ENCODE peak calls at places on chromosomes 16 and 17, in seven cellular contexts. D is GM13976; V is GM13977; S is stomach; H is fibroblast of pulmonary artery; F is activated CD8-positive, alpha-beta T cell treated with anti-CD3 and anti-CD28 coated beads for 36 hours; P is astrocyte of the spinal cord. Z is an unnamed sample.

GRCh38 chr16:2167081-2167638 is 11.6 kb downstream of the TRAF7 start:
- DNase-seq in D (no peak), H (no peak), S (no peak), P (no peak), V (no peak), F (no peak), Z (no peak)

GRCh38 chr17:80805032-80805751 is 186.4 kb upstream of the CHMP6 start:
- DNase-seq in D (no peak), P (no peak), H (no peak), S (no peak), V (no peak), F (no peak), Z (no peak)

GRCh38 chr16:16041196-16041892 is 91.9 kb downstream of the ABCC1 start:
- DNase-seq in P (no peak), S (peak; percentile 56), F (no peak), V (no peak), H (no peak), D (no peak), Z (no peak)

GRCh38 chr17:79479876-79480275 is 131.0 kb downstream of the RBFOX3 start:
- DNase-seq in D (no peak), S (no peak), H (no peak), P (no peak), F (no peak), V (no peak), Z (no peak)

GRCh38 chr16:5024632-5025031 is 9.1 kb downstream of the NAGPA start:
- DNase-seq in S (peak; percentile 73), D (peak; percentile 39), H (peak; percentile 24), P (peak; percentile 8), F (no peak), V (no peak), Z (no peak)

GRCh38 chr17:51260960-51261958 is 913 bp downstream of the UTP18 start:
- DNase-seq in S (peak; percentile 74), V (peak; percentile 79), P (no peak), F (peak; percentile 77), D (peak; percentile 82), H (peak; percentile 27), Z (peak; percentile 84)

GRCh38 chr17:65092262-65092661 is 35.7 kb upstream of the GNA13 start:
- DNase-seq in F (no peak), D (no peak), H (no peak), S (no peak), P (no peak), V (no peak), Z (no peak)

GRCh38 chr17:33651631-33652030 is 358.5 kb upstream of the ASIC2 start:
- DNase-seq in F (no peak), S (no peak), H (peak; percentile 14), D (no peak), V (no peak), P (no peak), Z (no peak)

GRCh38 chr16:29029168-29029994 is 44.5 kb downstream of the LAT start:
- DNase-seq in V (peak; percentile 64), S (no peak), F (peak; percentile 98), P (peak; percentile 94), D (peak; percentile 72), H (peak; percentile 95), Z (peak; percentile 56)

GRCh38 chr17:43814026-43814425 is 18.9 kb downstream of the MPP3 start:
- DNase-seq in S (no peak), F (no peak), P (no peak), V (no peak), D (no peak), H (no peak), Z (no peak)

GRCh38 chr16:51940183-51940582 is 606.8 kb downstream of the TOX3 start:
- DNase-seq in F (no peak), D (no peak), P (no peak), S (no peak), H (no peak), V (no peak), Z (no peak)

GRCh38 chr17:82384051-82384729 is 12.6 kb downstream of the UTS2R start:
- DNase-seq in V (no peak), F (no peak), S (no peak), P (no peak), H (no peak), D (no peak), Z (no peak)

GRCh38 chr17:20127660-20128413 is 118.7 kb downstream of the SPECC1 start:
- DNase-seq in F (no peak), V (no peak), S (no peak), H (peak; percentile 11), P (no peak), D (no peak), Z (no peak)

GRCh38 chr17:70184770-70185169 is 15.4 kb downstream of the KCNJ2 start:
- DNase-seq in P (peak; percentile 65), F (no peak), D (no peak), V (no peak), S (no peak), H (peak; percentile 17), Z (no peak)

GRCh38 chr17:50904522-50905459 is 38.6 kb upstream of the TOB1 start:
- DNase-seq in S (peak; percentile 87), V (no peak), H (no peak), P (peak; percentile 59), F (no peak), D (no peak), Z (no peak)

GRCh38 chr17:48541574-48542113 is 3.3 kb downstream of the HOXB2 start:
- DNase-seq in S (no peak), F (peak; percentile 41), P (peak; percentile 77), D (no peak), V (peak; percentile 72), H (peak; percentile 75), Z (peak; percentile 78)

GRCh38 chr17:78665385-78665951 is 88.3 kb upstream of the DNAH17 start:
- DNase-seq in F (no peak), H (no peak), P (no peak), V (no peak), S (no peak), D (no peak), Z (no peak)

GRCh38 chr16:68450741-68451140 is 2.4 kb upstream of the SMPD3 start:
- DNase-seq in S (no peak), D (no peak), P (no peak), V (no peak), F (no peak), H (no peak), Z (no peak)

GRCh38 chr16:11136600-11136999 is 119.4 kb downstream of the SOCS1 start:
- DNase-seq in V (no peak), D (no peak), H (peak; percentile 43), F (no peak), S (no peak), P (peak; percentile 47), Z (no peak)

GRCh38 chr17:83192161-83192788 is 112.9 kb downstream of the METRNL start:
- DNase-seq in D (no peak), F (no peak), S (no peak), H (no peak), P (peak; percentile 54), V (no peak), Z (no peak)

GRCh38 chr16:11497851-11498289 is 88.8 kb downstream of the LITAF start:
- DNase-seq in H (peak; percentile 61), F (peak; percentile 26), D (no peak), P (peak; percentile 72), V (no peak), S (no peak), Z (no peak)

GRCh38 chr17:62070900-62071299 is 5.8 kb upstream of the MED13 start:
- DNase-seq in S (no peak), V (no peak), D (no peak), P (no peak), H (no peak), F (no peak), Z (no peak)

GRCh38 chr16:50774405-50774804 is 32.5 kb downstream of the CYLD start:
- DNase-seq in F (no peak), H (no peak), P (no peak), S (no peak), D (no peak), V (no peak), Z (no peak)

GRCh38 chr17:7215136-7215638 is 4.4 kb downstream of the DLG4 start:
- DNase-seq in S (peak; percentile 91), D (no peak), P (no peak), F (no peak), H (no peak), V (no peak), Z (no peak)

GRCh38 chr17:7214300-7215135 is 5.1 kb downstream of the DLG4 start:
- DNase-seq in S (peak; percentile 98), P (peak; percentile 98), H (peak; percentile 96), F (peak; percentile 100), V (peak; percentile 99), D (peak; percentile 98), Z (peak; percentile 98)

GRCh38 chr17:7215652-7216139 is 3.9 kb downstream of the DLG4 start:
- DNase-seq in D (no peak), H (no peak), V (no peak), P (no peak), F (peak; percentile 24), S (no peak), Z (no peak)

GRCh38 chr17:7211512-7212277 is 7.9 kb downstream of the DLG4 start:
- DNase-seq in H (no peak), S (no peak), D (no peak), F (no peak), P (no peak), V (no peak), Z (no peak)

GRCh38 chr17:7213895-7214299 is 5.7 kb downstream of the DLG4 start:
- DNase-seq in V (peak; percentile 74), P (peak; percentile 79), D (peak; percentile 64), F (no peak), H (peak; percentile 84), S (peak; percentile 71), Z (peak; percentile 70)
- TF ChIP-seq CTCF in V (peak; percentile 44), P (peak; percentile 60), D (peak; percentile 17), F (peak; percentile 45), H (peak; percentile 33), S (no peak), Z (peak; percentile 22)

DNA sequence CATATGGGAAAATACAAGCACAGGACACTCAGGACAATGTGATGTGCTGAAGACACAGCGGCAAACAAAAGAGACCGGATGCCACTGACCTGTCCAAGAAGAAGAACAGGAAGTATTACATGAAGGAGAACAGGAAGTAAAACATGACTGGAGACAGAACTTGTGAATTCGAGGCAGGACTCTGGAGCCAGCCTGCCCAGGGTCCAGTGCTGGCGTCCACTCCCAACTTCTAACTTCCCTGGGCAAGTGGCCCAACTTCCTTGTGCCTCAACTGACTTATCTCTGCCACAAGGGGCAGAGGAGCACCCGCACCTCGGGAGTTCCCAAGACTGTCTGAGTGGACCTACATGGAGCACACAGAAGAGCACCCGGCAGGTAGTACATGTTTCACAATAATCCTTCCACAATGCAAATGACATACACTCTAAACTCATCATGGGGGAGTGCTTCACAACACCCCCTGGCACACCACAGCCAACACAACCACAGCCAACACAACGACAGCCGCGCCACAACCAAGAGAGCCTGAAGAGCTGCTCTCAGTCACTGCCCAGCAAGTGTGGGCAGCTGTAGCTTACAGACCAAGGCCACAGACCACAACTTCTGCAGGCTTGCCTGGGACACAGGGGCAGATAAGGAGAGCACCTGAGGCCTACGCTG is 36.6 kb downstream of the ANKRD11 start:
- DNase-seq in D (no peak), V (no peak), F (peak; percentile 39), H (peak; percentile 44), P (no peak), S (peak; percentile 51), Z (no peak)
- TF ChIP-seq CTCF in D (no peak), V (peak; percentile 19), F (peak; percentile 39), H (peak; percentile 33), P (peak; percentile 30), S (no peak), Z (no peak)

GRCh38 chr17:39872700-39873099 is 4.7 kb downstream of the ZPBP2 start:
- DNase-seq in V (no peak), H (peak; percentile 33), D (no peak), F (no peak), P (peak; percentile 12), S (no peak), Z (no peak)
- TF ChIP-seq CTCF in V (peak; percentile 15), H (peak; percentile 32), D (no peak), F (no peak), P (peak; percentile 30), S (no peak), Z (no peak)

GRCh38 chr17:37489197-37490001 is at the start of gene DUSP14:
- DNase-seq in S (peak; percentile 82), H (peak; percentile 73), V (peak; percentile 99), F (peak; percentile 79), D (peak; percentile 97), P (peak; percentile 66), Z (peak; percentile 99)
- TF ChIP-seq CTCF in S (no peak), H (no peak), V (no peak), F (no peak), D (no peak), P (no peak), Z (no peak)

Z was measured in GM20000.